ENCODE peak calls at places on chromosomes 3 and 15, in four cellular contexts. W, N, Y and Z are unnamed samples.

GRCh38 chr3:157127831-157128767 is 31.8 kb downstream of the CCNL1 start:
- DNase-seq in W (peak), N (peak), Y (no peak), Z (no peak)

GRCh38 chr15:98177950-98178848 is 217.7 kb downstream of the ARRDC4 start:
- DNase-seq in W (peak), N (no peak), Y (peak), Z (peak)

GRCh38 chr3:45884368-45885201 is 1.8 kb upstream of the CCR9 start:
- DNase-seq in W (no peak), N (no peak), Y (no peak), Z (no peak)

GRCh38 chr3:8584661-8585060 is 59.9 kb downstream of the SSUH2 start:
- DNase-seq in W (no peak), N (no peak), Y (no peak), Z (no peak)

GRCh38 chr3:21059409-21059808 is 691.6 kb downstream of the ZNF385D start:
- DNase-seq in W (peak), N (no peak), Y (no peak), Z (no peak)

GRCh38 chr3:15979490-15979889 is 181.7 kb upstream of the ANKRD28 start:
- DNase-seq in W (peak), N (peak), Y (no peak), Z (no peak)

GRCh38 chr15:87762110-87762509 is 494.4 kb downstream of the NTRK3 start:
- DNase-seq in W (no peak), N (no peak), Y (peak), Z (no peak)

GRCh38 chr3:55624238-55624637 is 137.1 kb upstream of the WNT5A start:
- DNase-seq in W (no peak), N (no peak), Y (no peak), Z (no peak)

GRCh38 chr15:45720183-45720582 is 85.4 kb downstream of the SQOR start:
- DNase-seq in W (no peak), N (no peak), Y (no peak), Z (no peak)

GRCh38 chr3:41155834-41156233 is 43.5 kb upstream of the CTNNB1 start:
- DNase-seq in W (no peak), N (no peak), Y (no peak), Z (no peak)

GRCh38 chr3:72763751-72764440 is 84.3 kb downstream of the SHQ1 start:
- DNase-seq in W (no peak), N (no peak), Y (no peak), Z (no peak)

GRCh38 chr15:66876423-66876730 is 174.3 kb downstream of the SMAD6 start:
- DNase-seq in W (no peak), N (no peak), Y (no peak), Z (no peak)

GRCh38 chr3:33900809-33901505 is 102.5 kb downstream of the PDCD6IP start:
- DNase-seq in W (no peak), N (no peak), Y (no peak), Z (no peak)

GRCh38 chr3:124963755-124964154 is 29.2 kb upstream of the MUC13 start:
- DNase-seq in W (no peak), N (no peak), Y (no peak), Z (no peak)

GRCh38 chr15:20353966-20354883 is 187.4 kb downstream of the GOLGA6L6 start:
- DNase-seq in W (no peak), N (no peak), Y (no peak), Z (no peak)

GRCh38 chr3:120550546-120550945 is 45.6 kb upstream of the NDUFB4 start:
- DNase-seq in W (peak), N (no peak), Y (no peak), Z (no peak)

GRCh38 chr3:142916611-142917010 is 27.7 kb upstream of the PCOLCE2 start:
- DNase-seq in W (peak), N (no peak), Y (no peak), Z (no peak)

GRCh38 chr15:87793736-87794135 is 462.8 kb downstream of the NTRK3 start:
- DNase-seq in W (no peak), N (no peak), Y (no peak), Z (no peak)

GRCh38 chr3:141915766-141916165 is 39.3 kb downstream of the ATP1B3 start:
- DNase-seq in W (no peak), N (no peak), Y (no peak), Z (no peak)

GRCh38 chr3:138412821-138413531 is 21.4 kb upstream of the ESYT3 start:
- DNase-seq in W (peak), N (no peak), Y (no peak), Z (no peak)

GRCh38 chr3:14938964-14939363 is 8.4 kb upstream of the NR2C2 start:
- DNase-seq in W (no peak), N (no peak), Y (no peak), Z (no peak)

GRCh38 chr3:106338582-106339219 is 469.9 kb upstream of the CBLB start:
- DNase-seq in W (no peak), N (no peak), Y (no peak), Z (no peak)

GRCh38 chr15:29664406-29664805 is 157.9 kb downstream of the TJP1 start:
- DNase-seq in W (no peak), N (no peak), Y (no peak), Z (no peak)

GRCh38 chr15:68623301-68623892 is 44.6 kb downstream of the CORO2B start:
- DNase-seq in W (no peak), N (no peak), Y (no peak), Z (no peak)